ENCODE peak calls at places on chromosomes 11 and 22, in four cellular contexts. Z, I, E and A are unnamed samples.

GRCh38 chr11:69943506-69943905 is 124.3 kb upstream of the FGF3 start:
- DNase-seq in Z (no peak), I (no peak), E (no peak), A (no peak)

GRCh38 chr22:21044931-21045584 is 688 bp upstream of the LRRC74B start:
- DNase-seq in Z (no peak), I (no peak), E (peak), A (no peak)

GRCh38 chr22:23369054-23369685 is 188.9 kb downstream of the BCR start:
- DNase-seq in Z (peak), I (no peak), E (no peak), A (no peak)

GRCh38 chr11:96337541-96338530 is 5.2 kb downstream of the MAML2 start:
- DNase-seq in Z (no peak), I (no peak), E (no peak), A (no peak)

GRCh38 chr11:46719543-46720218 is 668 bp downstream of the F2 start:
- DNase-seq in Z (no peak), I (no peak), E (no peak), A (no peak)

GRCh38 chr11:2761131-2762030 is 61.6 kb upstream of the KCNQ1OT1 start:
- DNase-seq in Z (peak), I (no peak), E (no peak), A (no peak)

GRCh38 chr22:41523464-41524221 is 20.6 kb downstream of the POLR3H start:
- DNase-seq in Z (no peak), I (no peak), E (peak), A (no peak)

GRCh38 chr11:108865411-108865810 is 200.5 kb downstream of the DDX10 start:
- DNase-seq in Z (no peak), I (no peak), E (no peak), A (no peak)

GRCh38 chr11:120590472-120590871 is 78.9 kb downstream of the GRIK4 start:
- DNase-seq in Z (no peak), I (no peak), E (no peak), A (no peak)

GRCh38 chr11:13009921-13010736 is 1.0 kb downstream of the RASSF10 start:
- DNase-seq in Z (peak), I (no peak), E (no peak), A (no peak)

GRCh38 chr11:13008625-13009475 is at the start of gene RASSF10:
- DNase-seq in Z (peak), I (no peak), E (no peak), A (no peak)

GRCh38 chr11:13010737-13011342 is 1.7 kb downstream of the RASSF10 start:
- DNase-seq in Z (no peak), I (no peak), E (no peak), A (no peak)

GRCh38 chr11:13007702-13008435 is 1.2 kb upstream of the RASSF10 start:
- DNase-seq in Z (no peak), I (peak), E (no peak), A (no peak)

GRCh38 chr11:13009476-13009920 is 382 bp downstream of the RASSF10 start:
- DNase-seq in Z (no peak), I (no peak), E (no peak), A (no peak)
- TF ChIP-seq YY1 in Z (no peak), I (no peak), E (no peak), A (no peak)

GRCh38 chr11:110892741-110893285 is 180.6 kb upstream of the ARHGAP20 start:
- DNase-seq in Z (no peak), I (no peak), E (no peak), A (no peak)

GRCh38 chr11:110894224-110894623 is 182.0 kb upstream of the ARHGAP20 start:
- DNase-seq in Z (no peak), I (no peak), E (no peak), A (no peak)

GRCh38 chr11:110900426-110900825 is 188.2 kb upstream of the ARHGAP20 start:
- DNase-seq in Z (no peak), I (no peak), E (no peak), A (no peak)

GRCh38 chr11:110896358-110896757 is 184.1 kb upstream of the ARHGAP20 start:
- DNase-seq in Z (no peak), I (no peak), E (no peak), A (no peak)

GRCh38 chr11:110897035-110897434 is 184.8 kb upstream of the ARHGAP20 start:
- DNase-seq in Z (no peak), I (no peak), E (no peak), A (no peak)
- TF ChIP-seq FOSL1 in Z (no peak), I (no peak), E (no peak), A (no peak)

DNA sequence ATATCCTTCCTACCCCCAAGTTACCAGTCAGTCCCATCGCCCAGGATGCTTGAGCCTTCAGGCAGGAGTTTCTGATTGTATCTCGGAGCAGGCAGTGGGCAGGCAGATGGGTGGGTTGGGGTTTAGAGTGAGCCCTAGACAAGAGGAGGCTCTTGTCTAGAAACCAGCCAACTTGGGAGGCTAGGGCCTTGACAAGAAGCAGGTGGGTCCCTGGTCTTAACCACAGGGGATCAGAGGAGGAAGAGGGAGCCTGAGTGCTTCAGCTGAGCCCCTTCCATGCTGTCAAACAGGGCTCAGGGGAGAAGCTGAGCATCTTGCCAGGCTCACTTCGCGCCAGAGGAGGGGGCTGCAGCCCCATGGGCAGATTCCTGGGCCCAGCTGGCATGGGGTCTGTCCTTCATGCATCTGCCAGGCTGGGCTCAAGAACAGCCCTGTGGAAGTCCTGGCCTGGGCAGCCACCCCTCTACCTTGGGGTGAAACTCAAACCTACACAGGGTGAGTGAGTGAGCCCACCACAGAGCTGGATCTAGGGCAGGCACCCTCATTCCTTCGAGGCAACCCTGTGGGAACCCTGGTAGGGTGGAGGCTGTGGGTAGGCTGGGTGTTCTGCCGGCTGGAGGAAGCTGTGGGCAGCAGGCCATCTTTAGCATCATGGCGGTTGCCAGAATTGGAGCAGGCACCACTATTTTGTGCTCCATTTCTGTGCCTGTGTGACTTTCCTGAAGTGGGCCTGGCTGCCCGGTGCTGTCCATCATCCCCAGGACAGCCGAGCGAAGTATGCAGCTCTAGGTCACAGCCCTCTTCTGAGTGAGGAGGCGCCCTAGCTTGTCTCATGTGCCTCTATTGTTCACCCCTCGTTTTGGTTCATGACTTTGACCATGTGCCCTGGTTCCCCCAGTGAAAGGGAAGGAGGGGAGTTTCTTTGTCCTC is 108.1 kb downstream of the MORC2 start:
- DNase-seq in Z (peak), I (no peak), E (peak), A (no peak)
- TF ChIP-seq YY1 in Z (no peak), I (no peak), E (no peak), A (no peak)

GRCh38 chr22:39435616-39436015 is 21.2 kb upstream of the MGAT3 start:
- DNase-seq in Z (no peak), I (no peak), E (no peak), A (no peak)
- TF ChIP-seq FOSL1 in Z (no peak), I (no peak), E (no peak), A (no peak)

GRCh38 chr11:6992026-6992425 is 28.1 kb downstream of the ZNF214 start:
- DNase-seq in Z (no peak), I (no peak), E (no peak), A (no peak)
- TF ChIP-seq YY1 in Z (no peak), I (no peak), E (no peak), A (no peak)

GRCh38 chr22:46070722-46071450 is 79.4 kb upstream of the PPARA start:
- DNase-seq in Z (peak), I (no peak), E (no peak), A (no peak)
- TF ChIP-seq FOSL1 in Z (no peak), I (no peak), E (no peak), A (no peak)

GRCh38 chr22:30251661-30252226 is 5.2 kb upstream of the LIF start:
- DNase-seq in Z (no peak), I (no peak), E (no peak), A (no peak)
- TF ChIP-seq YY1 in Z (no peak), I (no peak), E (no peak), A (no peak)